ENCODE peak calls at places on chromosomes 12 and 14, in ten cellular contexts. K is heart left ventricle; N is AG04450; P is IMR-90; L is CD8-positive, alpha-beta memory T cell; I is pancreas; G is transverse colon; M is left ventricle myocardium inferior; D is uterus; C is BJ. O is an unnamed sample. For H3K27me3, the result is how much of the 10 kb centered on the place peaks cover.

GRCh38 chr12:120708646-120709045 is 1.6 kb upstream of the UNC119B start:
- DNase-seq in K (no peak), N (no peak), P (no peak), L (no peak), I (no peak), G (no peak), M (no peak), D (no peak), C (no peak), O (no peak)

GRCh38 chr14:51293149-51293925 is 53.3 kb downstream of the TMX1 start:
- DNase-seq in K (peak), N (peak), P (peak), L (no peak), I (no peak), G (no peak), M (peak), D (peak), C (peak), O (no peak)

GRCh38 chr12:109435428-109436180 is 41.5 kb downstream of the KCTD10 start:
- DNase-seq in K (no peak), N (no peak), P (no peak), L (no peak), I (no peak), G (no peak), M (no peak), D (no peak), C (no peak), O (no peak)

GRCh38 chr12:11732760-11733159 is 83.3 kb downstream of the ETV6 start:
- DNase-seq in K (no peak), N (no peak), P (no peak), L (no peak), I (no peak), G (no peak), M (no peak), D (no peak), C (no peak), O (no peak)

GRCh38 chr12:41213648-41214047 is 25.5 kb downstream of the PDZRN4 start:
- DNase-seq in K (no peak), N (no peak), P (no peak), L (no peak), I (no peak), G (no peak), M (no peak), D (no peak), C (no peak), O (no peak)

GRCh38 chr14:100827751-100828447 is 2.0 kb downstream of the MEG3 start:
- DNase-seq in K (no peak), N (peak), P (peak), L (no peak), I (peak), G (no peak), M (no peak), D (no peak), C (no peak), O (no peak)

GRCh38 chr12:65881965-65882413 is 57.7 kb downstream of the HMGA2 start:
- DNase-seq in K (peak), N (no peak), P (peak), L (no peak), I (peak), G (peak), M (peak), D (peak), C (no peak), O (no peak)

GRCh38 chr12:124617615-124618014 is 50.2 kb upstream of the NCOR2 start:
- DNase-seq in K (peak), N (no peak), P (no peak), L (no peak), I (no peak), G (no peak), M (peak), D (no peak), C (no peak), O (no peak)

GRCh38 chr14:95361373-95362179 is 41.9 kb upstream of the CLMN start:
- DNase-seq in K (peak), N (no peak), P (no peak), L (no peak), I (peak), G (peak), M (no peak), D (peak), C (no peak), O (no peak)

GRCh38 chr12:106766393-106766826 is 8.1 kb upstream of the RIC8B start:
- DNase-seq in K (peak), N (no peak), P (no peak), L (no peak), I (peak), G (no peak), M (peak), D (peak), C (no peak), O (no peak)

GRCh38 chr12:76226397-76226796 is 121.8 kb downstream of the BBS10 start:
- DNase-seq in K (no peak), N (no peak), P (peak), L (no peak), I (no peak), G (no peak), M (no peak), D (no peak), C (no peak), O (no peak)

GRCh38 chr12:15580431-15580830 is 208.8 kb downstream of the EPS8 start:
- DNase-seq in K (no peak), N (no peak), P (no peak), L (no peak), I (no peak), G (peak), M (no peak), D (no peak), C (no peak), O (no peak)

GRCh38 chr14:69625299-69626131 is 14.1 kb downstream of the SUSD6 start:
- DNase-seq in K (peak), N (no peak), P (peak), L (peak), I (no peak), G (peak), M (peak), D (peak), C (no peak), O (no peak)

GRCh38 chr14:90105756-90106155 is 44.0 kb downstream of the KCNK13 start:
- DNase-seq in K (no peak), N (no peak), P (no peak), L (no peak), I (no peak), G (no peak), M (peak), D (no peak), C (no peak), O (no peak)

GRCh38 chr12:39401459-39401858 is 41.5 kb downstream of the KIF21A start:
- DNase-seq in K (no peak), N (no peak), P (no peak), L (no peak), I (no peak), G (no peak), M (no peak), D (no peak), C (no peak), O (no peak)

GRCh38 chr12:114690267-114691135 is 6.5 kb upstream of the TBX3 start:
- DNase-seq in K (no peak), N (no peak), P (no peak), L (no peak), I (no peak), G (no peak), M (no peak), D (no peak), C (no peak), O (no peak)
- H3K27me3 ChIP-seq in K (half or more), N (under half), P (under half), L (half or more), I (half or more), G (half or more), M (half or more), D (under half), C (under half), O (half or more)

DNA sequence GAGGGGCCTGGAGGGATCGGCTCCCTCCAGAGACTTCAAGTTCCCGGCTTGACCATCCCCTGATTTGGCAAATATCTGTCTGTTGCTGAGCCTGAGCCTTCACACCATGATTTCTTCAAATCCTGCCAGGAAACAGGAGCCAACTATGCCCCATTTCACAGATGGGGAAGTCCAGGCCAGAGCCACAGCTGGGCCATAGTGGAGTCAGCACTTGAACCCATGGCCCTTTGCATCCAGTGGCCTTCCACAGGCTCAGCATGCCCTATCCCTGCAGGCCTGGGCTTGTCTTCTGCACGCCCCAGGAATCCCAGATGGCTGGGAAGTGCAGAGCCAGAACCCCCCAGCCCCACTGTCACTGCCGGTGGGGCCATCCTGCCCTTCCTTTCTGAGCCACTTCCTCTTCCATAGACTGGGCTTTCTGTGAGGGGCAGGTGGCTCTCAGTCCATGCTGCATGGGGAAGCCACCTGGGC is 44.9 kb downstream of the CYP46A1 start:
- DNase-seq in K (peak), N (no peak), P (no peak), L (no peak), I (peak), G (no peak), M (peak), D (peak), C (no peak), O (no peak)
- H3K27me3 ChIP-seq in K (under half), N (under half), P (under half), L (under half), I (under half), G (under half), M (under half), D (under half), C (under half), O (under half)

DNA sequence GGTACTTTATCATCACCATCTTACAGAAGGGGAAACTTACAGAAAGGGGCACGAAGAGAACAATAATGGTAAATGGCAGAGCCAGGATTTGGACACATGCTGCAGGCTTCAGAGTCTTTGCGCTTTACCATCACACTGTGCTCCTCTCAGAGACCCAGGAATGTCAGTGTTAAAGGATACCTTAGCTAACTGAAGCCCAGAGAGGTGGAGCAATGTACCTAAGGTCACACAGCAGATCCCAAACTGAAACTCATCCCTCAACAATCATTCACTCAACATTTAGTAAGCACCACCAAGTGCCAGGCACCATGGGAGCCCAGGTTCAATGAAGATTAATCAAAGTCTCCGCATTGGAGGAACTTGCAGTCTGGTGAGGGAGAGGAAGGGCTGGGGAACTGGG is 8.0 kb upstream of the KRT78 start:
- DNase-seq in K (no peak), N (no peak), P (no peak), L (no peak), I (no peak), G (no peak), M (no peak), D (no peak), C (no peak), O (no peak)
- H3K27me3 ChIP-seq in K (under half), N (under half), P (under half), L (under half), I (under half), G (under half), M (under half), D (under half), C (under half), O (under half)

GRCh38 chr12:51822261-51822616 is 26.3 kb downstream of the FIGNL2 start:
- DNase-seq in K (no peak), N (no peak), P (no peak), L (no peak), I (no peak), G (no peak), M (no peak), D (no peak), C (no peak), O (no peak)
- H3K27me3 ChIP-seq in K (under half), N (under half), P (under half), L (under half), I (under half), G (under half), M (under half), D (under half), C (under half), O (under half)

GRCh38 chr12:57586128-57586527 is 4.9 kb upstream of the PIP4K2C start:
- DNase-seq in K (no peak), N (no peak), P (no peak), L (no peak), I (no peak), G (no peak), M (no peak), D (no peak), C (no peak), O (no peak)
- H3K27me3 ChIP-seq in K (under half), N (under half), P (under half), L (under half), I (under half), G (under half), M (under half), D (under half), C (under half), O (under half)

GRCh38 chr12:48977290-48978281 is 536 bp upstream of the WNT1 start:
- DNase-seq in K (peak), N (no peak), P (peak), L (peak), I (peak), G (peak), M (no peak), D (no peak), C (no peak), O (no peak)
- H3K27me3 ChIP-seq in K (half or more), N (half or more), P (half or more), L (under half), I (under half), G (half or more), M (half or more), D (half or more), C (under half), O (half or more)

DNA sequence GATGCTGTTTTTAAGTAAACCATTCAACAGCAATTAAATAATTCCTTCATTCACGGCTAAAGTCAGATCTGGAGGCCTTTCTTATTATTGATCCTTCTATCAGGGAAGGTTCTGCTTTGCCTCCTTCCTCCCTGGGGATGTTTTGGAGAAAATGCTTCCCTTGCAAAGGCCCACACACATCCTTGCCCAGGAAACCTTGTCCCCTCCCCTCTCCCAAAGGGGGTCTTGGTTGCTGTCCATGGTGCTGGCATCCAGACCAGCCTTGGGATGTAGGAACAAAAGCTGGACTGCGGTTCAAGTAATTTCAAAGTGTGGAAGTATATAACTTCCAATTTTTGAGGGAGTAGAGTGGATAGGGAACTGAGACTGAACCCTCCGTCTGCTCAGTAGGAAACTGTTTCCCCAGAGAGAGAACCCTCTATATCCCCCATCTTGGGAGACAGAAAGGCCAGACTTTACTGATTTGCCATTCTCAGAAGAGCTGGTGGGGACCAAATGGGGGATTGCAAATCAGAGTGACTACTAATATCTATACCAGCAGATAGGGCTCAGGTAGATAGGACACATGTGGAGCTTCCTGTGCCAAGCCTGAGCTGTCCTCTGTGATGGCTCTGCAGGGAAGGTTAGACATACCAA is 5.6 kb downstream of the MARCHF9 start:
- DNase-seq in K (no peak), N (no peak), P (no peak), L (no peak), I (no peak), G (no peak), M (no peak), D (no peak), C (no peak), O (no peak)
- H3K27me3 ChIP-seq in K (under half), N (under half), P (under half), L (under half), I (under half), G (under half), M (under half), D (under half), C (under half), O (under half)

GRCh38 chr14:104637546-104638003 is 33.0 kb upstream of the TMEM179 start:
- DNase-seq in K (no peak), N (no peak), P (no peak), L (no peak), I (no peak), G (no peak), M (no peak), D (no peak), C (no peak), O (no peak)
- H3K27me3 ChIP-seq in K (under half), N (under half), P (under half), L (under half), I (under half), G (half or more), M (half or more), D (under half), C (under half), O (under half)

O was measured in iPS DF 6.9.